ENCODE peak calls at places on chromosomes 11 and 22, in seven cellular contexts. I, B, E, U, S, T and Q are unnamed samples.

GRCh38 chr22:23749747-23750373 is 1.1 kb downstream of the ZNF70 start:
- DNase-seq in I (no peak), B (no peak), E (no peak), U (no peak), S (peak; percentile 70), T (no peak), Q (peak; percentile 54)

GRCh38 chr11:66020618-66021357 is 5.5 kb downstream of the CATSPER1 start:
- DNase-seq in I (no peak), B (peak; percentile 27), E (no peak), U (peak; percentile 61), S (no peak), T (no peak), Q (peak; percentile 71)

GRCh38 chr11:77371646-77372045 is 70.2 kb upstream of the GDPD4 start:
- DNase-seq in I (no peak), B (no peak), E (no peak), U (no peak), S (no peak), T (no peak), Q (no peak)

GRCh38 chr11:122308286-122308685 is 192.3 kb upstream of the BLID start:
- DNase-seq in I (no peak), B (no peak), E (no peak), U (no peak), S (no peak), T (no peak), Q (no peak)

GRCh38 chr11:102147632-102148031 is 37.4 kb downstream of the YAP1 start:
- DNase-seq in I (no peak), B (no peak), E (no peak), U (no peak), S (no peak), T (no peak), Q (no peak)

GRCh38 chr11:10204021-10204420 is 90.0 kb downstream of the SBF2 start:
- DNase-seq in I (no peak), B (no peak), E (no peak), U (no peak), S (no peak), T (no peak), Q (no peak)

GRCh38 chr22:28051787-28052356 is 132.8 kb upstream of the PITPNB start:
- DNase-seq in I (no peak), B (no peak), E (peak; percentile 9), U (peak; percentile 25), S (peak; percentile 91), T (peak; percentile 50), Q (peak; percentile 58)

GRCh38 chr11:111935331-111936044 is 1.7 kb upstream of the DIXDC1 start:
- DNase-seq in I (no peak), B (no peak), E (no peak), U (no peak), S (peak; percentile 68), T (no peak), Q (peak; percentile 62)

GRCh38 chr22:41902932-41903421 is 11.9 kb downstream of the SHISA8 start:
- DNase-seq in I (no peak), B (no peak), E (no peak), U (no peak), S (peak; percentile 87), T (no peak), Q (no peak)

GRCh38 chr11:73184953-73185671 is 33.0 kb upstream of the P2RY2 start:
- DNase-seq in I (peak; percentile 7), B (peak; percentile 43), E (peak; percentile 46), U (peak; percentile 77), S (peak; percentile 86), T (peak; percentile 76), Q (peak; percentile 97)

GRCh38 chr11:9222654-9223053 is 42.5 kb downstream of the DENND5A start:
- DNase-seq in I (no peak), B (no peak), E (no peak), U (no peak), S (no peak), T (no peak), Q (no peak)

GRCh38 chr11:57641011-57641410 is 8.7 kb downstream of the YPEL4 start:
- DNase-seq in I (no peak), B (no peak), E (no peak), U (no peak), S (peak; percentile 71), T (no peak), Q (peak; percentile 64)

GRCh38 chr22:42639541-42640241 is 710 bp downstream of the ATP5MGL start:
- DNase-seq in I (no peak), B (no peak), E (no peak), U (no peak), S (no peak), T (no peak), Q (no peak)

GRCh38 chr11:63536669-63537292 is at the start of gene PLAAT4:
- DNase-seq in I (peak; percentile 58), B (no peak), E (no peak), U (peak; percentile 29), S (peak; percentile 67), T (peak; percentile 34), Q (peak; percentile 87)

GRCh38 chr22:32501797-32502290 is 27.2 kb downstream of the FBXO7 start:
- DNase-seq in I (no peak), B (no peak), E (no peak), U (no peak), S (no peak), T (no peak), Q (no peak)

GRCh38 chr22:36413022-36413770 is 25.4 kb upstream of the MYH9 start:
- DNase-seq in I (no peak), B (no peak), E (no peak), U (no peak), S (no peak), T (no peak), Q (no peak)

GRCh38 chr11:78380615-78381029 is 37.0 kb downstream of the GAB2 start:
- DNase-seq in I (no peak), B (no peak), E (no peak), U (no peak), S (no peak), T (no peak), Q (peak; percentile 97)

GRCh38 chr11:61815790-61816735 is 740 bp downstream of the FADS1 start:
- DNase-seq in I (peak; percentile 52), B (peak; percentile 45), E (no peak), U (peak; percentile 83), S (peak; percentile 89), T (peak; percentile 75), Q (peak; percentile 73)

GRCh38 chr11:297666-298405 is 1.5 kb downstream of the IFITM5 start:
- DNase-seq in I (no peak), B (no peak), E (no peak), U (no peak), S (peak; percentile 78), T (peak; percentile 51), Q (peak; percentile 95)

GRCh38 chr22:42468841-42469240 is 36.6 kb upstream of the NFAM1 start:
- DNase-seq in I (no peak), B (no peak), E (no peak), U (peak; percentile 14), S (no peak), T (no peak), Q (no peak)

GRCh38 chr11:3952715-3953114 is 97.3 kb downstream of the STIM1 start:
- DNase-seq in I (no peak), B (no peak), E (no peak), U (no peak), S (no peak), T (no peak), Q (peak; percentile 15)

GRCh38 chr22:48091060-48091650 is 1328.7 kb downstream of the TBC1D22A start:
- DNase-seq in I (no peak), B (no peak), E (no peak), U (no peak), S (no peak), T (no peak), Q (no peak)

GRCh38 chr11:114796954-114797721 is 118.8 kb downstream of the NXPE2 start:
- DNase-seq in I (no peak), B (no peak), E (no peak), U (no peak), S (no peak), T (no peak), Q (no peak)

GRCh38 chr11:83480251-83480650 is 194.1 kb upstream of the CCDC90B start:
- DNase-seq in I (no peak), B (no peak), E (no peak), U (no peak), S (no peak), T (no peak), Q (peak; percentile 93)

GRCh38 chr11:120229451-120230424 is 10.2 kb upstream of the POU2F3 start:
- DNase-seq in I (no peak), B (no peak), E (no peak), U (no peak), S (no peak), T (peak; percentile 34), Q (peak; percentile 67)

GRCh38 chr11:72354356-72355115 is 79.8 kb downstream of the CLPB start:
- DNase-seq in I (no peak), B (no peak), E (no peak), U (peak; percentile 22), S (no peak), T (no peak), Q (no peak)

GRCh38 chr22:33202455-33202854 is 144.3 kb upstream of the SYN3 start:
- DNase-seq in I (no peak), B (no peak), E (no peak), U (no peak), S (no peak), T (no peak), Q (no peak)

GRCh38 chr22:39153220-39153860 is 860 bp upstream of the CBX7 start:
- DNase-seq in I (no peak), B (no peak), E (no peak), U (no peak), S (no peak), T (no peak), Q (no peak)

GRCh38 chr11:48066881-48067800 is 86.8 kb downstream of the PTPRJ start:
- DNase-seq in I (no peak), B (no peak), E (no peak), U (no peak), S (no peak), T (no peak), Q (peak; percentile 53)

GRCh38 chr11:106668147-106668546 is 350.1 kb downstream of the GUCY1A2 start:
- DNase-seq in I (no peak), B (no peak), E (no peak), U (peak; percentile 21), S (no peak), T (no peak), Q (peak; percentile 51)